ENCODE peak calls at places on chromosomes 3 and 15, in five cellular contexts. One of them, this sample, is unnamed.

GRCh38 chr3:159902531-159903314 is 85.9 kb upstream of the IL12A start:
- DNase-seq in foreskin keratinocyte: no peak
- DNase-seq in GM13976: no peak
- DNase-seq in neural progenitor cell: no peak
- DNase-seq in choroid plexus epithelial cell: no peak
- DNase-seq in this sample: no peak

GRCh38 chr15:82943176-82943575 is 9.3 kb downstream of the HOMER2 start:
- DNase-seq in GM13976: no peak
- DNase-seq in neural progenitor cell: no peak
- DNase-seq in foreskin keratinocyte: peak
- DNase-seq in choroid plexus epithelial cell: no peak
- DNase-seq in this sample: no peak

GRCh38 chr15:63110428-63111026 is 11.1 kb upstream of the LACTB start:
- DNase-seq in choroid plexus epithelial cell: no peak
- DNase-seq in GM13976: no peak
- DNase-seq in foreskin keratinocyte: no peak
- DNase-seq in neural progenitor cell: no peak
- DNase-seq in this sample: no peak

GRCh38 chr3:42852443-42852842 is 23.2 kb downstream of the CYP8B1 start:
- DNase-seq in choroid plexus epithelial cell: peak
- DNase-seq in foreskin keratinocyte: no peak
- DNase-seq in neural progenitor cell: no peak
- DNase-seq in GM13976: no peak
- DNase-seq in this sample: no peak

GRCh38 chr3:63896332-63897034 is 15.7 kb downstream of the SCAANT1 start:
- DNase-seq in foreskin keratinocyte: no peak
- DNase-seq in neural progenitor cell: no peak
- DNase-seq in choroid plexus epithelial cell: peak
- DNase-seq in GM13976: peak
- DNase-seq in this sample: peak

GRCh38 chr3:139284221-139284620 is 59.6 kb upstream of the MRPS22 start:
- DNase-seq in GM13976: no peak
- DNase-seq in foreskin keratinocyte: no peak
- DNase-seq in choroid plexus epithelial cell: no peak
- DNase-seq in neural progenitor cell: no peak
- DNase-seq in this sample: no peak

GRCh38 chr3:152322756-152323155 is 54.0 kb downstream of the MBNL1 start:
- DNase-seq in choroid plexus epithelial cell: peak
- DNase-seq in GM13976: no peak
- DNase-seq in foreskin keratinocyte: no peak
- DNase-seq in neural progenitor cell: no peak
- DNase-seq in this sample: no peak

GRCh38 chr3:164550857-164551256 is 527.4 kb downstream of the SI start:
- DNase-seq in choroid plexus epithelial cell: no peak
- DNase-seq in foreskin keratinocyte: no peak
- DNase-seq in GM13976: no peak
- DNase-seq in neural progenitor cell: no peak
- DNase-seq in this sample: no peak

GRCh38 chr3:89113887-89114840 is 6.7 kb downstream of the EPHA3 start:
- DNase-seq in GM13976: peak
- DNase-seq in choroid plexus epithelial cell: peak
- DNase-seq in foreskin keratinocyte: peak
- DNase-seq in neural progenitor cell: peak
- DNase-seq in this sample: peak

GRCh38 chr3:122758877-122759670 is 34.6 kb downstream of the HSPBAP1 start:
- DNase-seq in neural progenitor cell: no peak
- DNase-seq in choroid plexus epithelial cell: peak
- DNase-seq in GM13976: no peak
- DNase-seq in foreskin keratinocyte: no peak
- DNase-seq in this sample: no peak

GRCh38 chr3:136659253-136659652 is 92.9 kb downstream of the STAG1 start:
- DNase-seq in neural progenitor cell: peak
- DNase-seq in choroid plexus epithelial cell: peak
- DNase-seq in GM13976: no peak
- DNase-seq in foreskin keratinocyte: no peak
- DNase-seq in this sample: no peak

GRCh38 chr3:180804871-180805430 is 107.5 kb upstream of the FXR1 start:
- DNase-seq in choroid plexus epithelial cell: peak
- DNase-seq in foreskin keratinocyte: peak
- DNase-seq in GM13976: no peak
- DNase-seq in neural progenitor cell: peak
- DNase-seq in this sample: no peak

GRCh38 chr3:145942052-145942451 is 218.9 kb downstream of the PLOD2 start:
- DNase-seq in foreskin keratinocyte: peak
- DNase-seq in choroid plexus epithelial cell: no peak
- DNase-seq in neural progenitor cell: no peak
- DNase-seq in GM13976: no peak
- DNase-seq in this sample: no peak

GRCh38 chr15:99434506-99435137 is 131.2 kb upstream of the MEF2A start:
- DNase-seq in GM13976: no peak
- DNase-seq in neural progenitor cell: no peak
- DNase-seq in foreskin keratinocyte: no peak
- DNase-seq in choroid plexus epithelial cell: no peak
- DNase-seq in this sample: no peak

GRCh38 chr3:117734431-117734830 is 1024.9 kb downstream of the TUSC7 start:
- DNase-seq in foreskin keratinocyte: peak
- DNase-seq in GM13976: no peak
- DNase-seq in choroid plexus epithelial cell: peak
- DNase-seq in neural progenitor cell: no peak
- DNase-seq in this sample: no peak

GRCh38 chr15:69095280-69095679 is 65.2 kb upstream of the GLCE start:
- DNase-seq in GM13976: no peak
- DNase-seq in foreskin keratinocyte: no peak
- DNase-seq in neural progenitor cell: no peak
- DNase-seq in choroid plexus epithelial cell: no peak
- DNase-seq in this sample: no peak

GRCh38 chr15:63715818-63716217 is 117.9 kb downstream of the HERC1 start:
- DNase-seq in GM13976: no peak
- DNase-seq in neural progenitor cell: no peak
- DNase-seq in choroid plexus epithelial cell: peak
- DNase-seq in foreskin keratinocyte: peak
- DNase-seq in this sample: no peak

GRCh38 chr3:196323723-196324122 is 5.7 kb upstream of the DYNLT2B start:
- DNase-seq in GM13976: no peak
- DNase-seq in neural progenitor cell: peak
- DNase-seq in choroid plexus epithelial cell: peak
- DNase-seq in foreskin keratinocyte: no peak
- DNase-seq in this sample: no peak

GRCh38 chr15:36364377-36364776 is 215.0 kb upstream of the CDIN1 start:
- DNase-seq in foreskin keratinocyte: no peak
- DNase-seq in choroid plexus epithelial cell: peak
- DNase-seq in neural progenitor cell: no peak
- DNase-seq in GM13976: no peak
- DNase-seq in this sample: no peak

GRCh38 chr15:48798319-48798718 is 12.6 kb downstream of the CEP152 start:
- DNase-seq in choroid plexus epithelial cell: no peak
- DNase-seq in neural progenitor cell: peak
- DNase-seq in GM13976: no peak
- DNase-seq in foreskin keratinocyte: no peak
- DNase-seq in this sample: no peak

GRCh38 chr3:190384241-190384863 is 3.6 kb upstream of the CLDN16 start:
- DNase-seq in GM13976: peak
- DNase-seq in neural progenitor cell: peak
- DNase-seq in choroid plexus epithelial cell: peak
- DNase-seq in foreskin keratinocyte: peak
- DNase-seq in this sample: peak

GRCh38 chr15:70429323-70429722 is 331.6 kb upstream of the TLE3 start:
- DNase-seq in foreskin keratinocyte: no peak
- DNase-seq in GM13976: no peak
- DNase-seq in choroid plexus epithelial cell: no peak
- DNase-seq in neural progenitor cell: no peak
- DNase-seq in this sample: no peak

GRCh38 chr3:155208183-155208582 is 85.3 kb downstream of the STRIT1 start:
- DNase-seq in GM13976: no peak
- DNase-seq in foreskin keratinocyte: no peak
- DNase-seq in choroid plexus epithelial cell: no peak
- DNase-seq in neural progenitor cell: no peak
- DNase-seq in this sample: no peak

GRCh38 chr15:88617790-88618189 is 3.4 kb upstream of the AEN start:
- DNase-seq in neural progenitor cell: no peak
- DNase-seq in foreskin keratinocyte: no peak
- DNase-seq in GM13976: no peak
- DNase-seq in choroid plexus epithelial cell: no peak
- DNase-seq in this sample: no peak

GRCh38 chr3:31724144-31724543 is 191.4 kb downstream of the STT3B start:
- DNase-seq in foreskin keratinocyte: no peak
- DNase-seq in neural progenitor cell: peak
- DNase-seq in GM13976: no peak
- DNase-seq in choroid plexus epithelial cell: no peak
- DNase-seq in this sample: no peak

GRCh38 chr3:34268032-34268760 is 469.8 kb downstream of the PDCD6IP start:
- DNase-seq in foreskin keratinocyte: no peak
- DNase-seq in choroid plexus epithelial cell: peak
- DNase-seq in GM13976: no peak
- DNase-seq in neural progenitor cell: no peak
- DNase-seq in this sample: no peak

GRCh38 chr3:128805771-128806170 is 73.6 kb upstream of the ACAD9 start:
- DNase-seq in GM13976: no peak
- DNase-seq in choroid plexus epithelial cell: no peak
- DNase-seq in foreskin keratinocyte: peak
- DNase-seq in neural progenitor cell: no peak
- DNase-seq in this sample: no peak

GRCh38 chr3:181711325-181712135 is at the start of gene SOX2:
- DNase-seq in foreskin keratinocyte: peak
- DNase-seq in choroid plexus epithelial cell: peak
- DNase-seq in neural progenitor cell: peak
- DNase-seq in GM13976: peak
- DNase-seq in this sample: peak

GRCh38 chr15:61835476-61836106 is 224.7 kb downstream of the VPS13C start:
- DNase-seq in foreskin keratinocyte: peak
- DNase-seq in choroid plexus epithelial cell: peak
- DNase-seq in neural progenitor cell: peak
- DNase-seq in GM13976: peak
- DNase-seq in this sample: peak

GRCh38 chr3:54514416-54514815 is 392.1 kb downstream of the CACNA2D3 start:
- DNase-seq in choroid plexus epithelial cell: no peak
- DNase-seq in foreskin keratinocyte: no peak
- DNase-seq in GM13976: no peak
- DNase-seq in neural progenitor cell: no peak
- DNase-seq in this sample: no peak

GRCh38 chr15:30921106-30921505 is 17.4 kb downstream of the FAN1 start:
- DNase-seq in foreskin keratinocyte: no peak
- DNase-seq in neural progenitor cell: no peak
- DNase-seq in choroid plexus epithelial cell: no peak
- DNase-seq in GM13976: no peak
- DNase-seq in this sample: no peak

GRCh38 chr3:49804141-49805041 is 1.3 kb downstream of the INKA1 start:
- DNase-seq in neural progenitor cell: no peak
- DNase-seq in GM13976: no peak
- DNase-seq in foreskin keratinocyte: no peak
- DNase-seq in choroid plexus epithelial cell: no peak
- DNase-seq in this sample: no peak

GRCh38 chr3:70064194-70064787 is 64.8 kb downstream of the SAMMSON start:
- DNase-seq in neural progenitor cell: peak
- DNase-seq in GM13976: peak
- DNase-seq in foreskin keratinocyte: peak
- DNase-seq in choroid plexus epithelial cell: peak
- DNase-seq in this sample: peak

GRCh38 chr3:20043825-20044224 is 3.6 kb downstream of the KAT2B start:
- DNase-seq in GM13976: no peak
- DNase-seq in neural progenitor cell: no peak
- DNase-seq in foreskin keratinocyte: no peak
- DNase-seq in choroid plexus epithelial cell: no peak
- DNase-seq in this sample: no peak

GRCh38 chr3:188002626-188003138 is 151.3 kb upstream of the LPP start:
- DNase-seq in GM13976: no peak
- DNase-seq in neural progenitor cell: no peak
- DNase-seq in foreskin keratinocyte: no peak
- DNase-seq in choroid plexus epithelial cell: no peak
- DNase-seq in this sample: no peak

GRCh38 chr3:105846809-105847208 is 22.0 kb downstream of the CBLB start:
- DNase-seq in foreskin keratinocyte: peak
- DNase-seq in GM13976: no peak
- DNase-seq in choroid plexus epithelial cell: no peak
- DNase-seq in neural progenitor cell: no peak
- DNase-seq in this sample: no peak

GRCh38 chr15:29101491-29101890 is 168.1 kb downstream of the NSMCE3 start:
- DNase-seq in choroid plexus epithelial cell: no peak
- DNase-seq in GM13976: no peak
- DNase-seq in foreskin keratinocyte: no peak
- DNase-seq in neural progenitor cell: no peak
- DNase-seq in this sample: no peak

GRCh38 chr15:89129123-89129815 is 41.0 kb downstream of the ABHD2 start:
- DNase-seq in foreskin keratinocyte: no peak
- DNase-seq in neural progenitor cell: peak
- DNase-seq in choroid plexus epithelial cell: peak
- DNase-seq in GM13976: peak
- DNase-seq in this sample: peak

GRCh38 chr15:50953302-50953701 is 44.8 kb downstream of the AP4E1 start:
- DNase-seq in choroid plexus epithelial cell: peak
- DNase-seq in foreskin keratinocyte: peak
- DNase-seq in GM13976: no peak
- DNase-seq in neural progenitor cell: no peak
- DNase-seq in this sample: no peak
- TF ChIP-seq CTCF in choroid plexus epithelial cell: no peak
- TF ChIP-seq CTCF in foreskin keratinocyte: no peak
- TF ChIP-seq CTCF in GM13976: no peak
- TF ChIP-seq CTCF in neural progenitor cell: no peak
- TF ChIP-seq CTCF in this sample: no peak

GRCh38 chr15:39880718-39881387 is 39.2 kb downstream of the GPR176 start:
- DNase-seq in GM13976: no peak
- DNase-seq in neural progenitor cell: no peak
- DNase-seq in choroid plexus epithelial cell: no peak
- DNase-seq in foreskin keratinocyte: no peak
- DNase-seq in this sample: no peak
- TF ChIP-seq CTCF in GM13976: no peak
- TF ChIP-seq CTCF in neural progenitor cell: no peak
- TF ChIP-seq CTCF in choroid plexus epithelial cell: no peak
- TF ChIP-seq CTCF in foreskin keratinocyte: no peak
- TF ChIP-seq CTCF in this sample: no peak

GRCh38 chr3:47583320-47584075 is 4.8 kb upstream of the CSPG5 start:
- DNase-seq in GM13976: no peak
- DNase-seq in neural progenitor cell: no peak
- DNase-seq in choroid plexus epithelial cell: no peak
- DNase-seq in foreskin keratinocyte: peak
- DNase-seq in this sample: no peak
- TF ChIP-seq CTCF in GM13976: no peak
- TF ChIP-seq CTCF in neural progenitor cell: no peak
- TF ChIP-seq CTCF in choroid plexus epithelial cell: no peak
- TF ChIP-seq CTCF in foreskin keratinocyte: no peak
- TF ChIP-seq CTCF in this sample: no peak

GRCh38 chr3:39383190-39383912 is at the start of gene SLC25A38:
- DNase-seq in foreskin keratinocyte: peak
- DNase-seq in neural progenitor cell: peak
- DNase-seq in choroid plexus epithelial cell: peak
- DNase-seq in GM13976: peak
- DNase-seq in this sample: peak
- TF ChIP-seq CTCF in foreskin keratinocyte: peak
- TF ChIP-seq CTCF in neural progenitor cell: peak
- TF ChIP-seq CTCF in choroid plexus epithelial cell: peak
- TF ChIP-seq CTCF in GM13976: no peak
- TF ChIP-seq CTCF in this sample: peak

GRCh38 chr15:38010390-38010789 is 76.0 kb downstream of the TMCO5A start:
- DNase-seq in neural progenitor cell: no peak
- DNase-seq in choroid plexus epithelial cell: peak
- DNase-seq in GM13976: no peak
- DNase-seq in foreskin keratinocyte: no peak
- DNase-seq in this sample: no peak
- TF ChIP-seq CTCF in neural progenitor cell: no peak
- TF ChIP-seq CTCF in choroid plexus epithelial cell: peak
- TF ChIP-seq CTCF in GM13976: no peak
- TF ChIP-seq CTCF in foreskin keratinocyte: no peak
- TF ChIP-seq CTCF in this sample: no peak